ENCODE peak calls at places on chromosomes 11 and 22, in seven cellular contexts. F is A549, V is IMR-90, X is HCT116, E is H1, N is K562, H is GM12878. P is an unnamed sample.

GRCh38 chr11:119810478-119811232 is 81.7 kb upstream of the NECTIN1 start:
- DNase-seq in X (no peak), H (no peak), N (no peak), E (no peak), F (no peak), V (no peak), P (no peak)

GRCh38 chr11:45273509-45273908 is 12.6 kb downstream of the SYT13 start:
- DNase-seq in F (no peak), N (no peak), E (no peak), X (no peak), H (no peak), V (no peak), P (no peak)

GRCh38 chr22:22825213-22825593 is 62.4 kb upstream of the IGLL5 start:
- DNase-seq in E (no peak), F (no peak), V (no peak), N (no peak), H (no peak), X (no peak), P (no peak)

GRCh38 chr11:10304495-10305261 is at the start of gene ADM:
- DNase-seq in N (peak; percentile 62), F (peak; percentile 91), H (no peak), X (peak; percentile 91), V (peak; percentile 93), E (peak; percentile 87), P (peak; percentile 94)

GRCh38 chr11:5038336-5038735 is 8.0 kb upstream of the OR52J3 start:
- DNase-seq in E (no peak), N (no peak), H (no peak), V (no peak), F (no peak), X (no peak), P (no peak)

GRCh38 chr22:48960576-48960975 is 867.1 kb downstream of the BRD1 start:
- DNase-seq in E (no peak), X (no peak), N (no peak), F (no peak), V (no peak), H (no peak), P (no peak)

GRCh38 chr22:25368271-25368670 is 148.8 kb downstream of the CRYBB2 start:
- DNase-seq in N (no peak), H (no peak), X (no peak), F (no peak), V (peak; percentile 77), E (no peak), P (no peak)

GRCh38 chr22:33544707-33545106 is 375.6 kb downstream of the LARGE1 start:
- DNase-seq in X (no peak), N (no peak), V (peak; percentile 72), E (no peak), F (no peak), H (no peak), P (no peak)

GRCh38 chr11:65912840-65913239 is 6.0 kb downstream of the C11orf68 start:
- DNase-seq in E (no peak), X (no peak), N (no peak), F (peak; percentile 62), H (no peak), V (peak; percentile 91), P (no peak)

GRCh38 chr11:47393163-47394049 is 15.0 kb upstream of the SLC39A13 start:
- DNase-seq in N (peak; percentile 54), H (no peak), E (no peak), F (no peak), V (peak; percentile 88), X (no peak), P (no peak)

GRCh38 chr11:12088047-12088481 is 22.3 kb upstream of the MICAL2 start:
- DNase-seq in F (no peak), V (peak; percentile 77), H (no peak), E (no peak), X (no peak), N (peak; percentile 42), P (no peak)

GRCh38 chr11:65852508-65853248 is 5.3 kb downstream of the CFL1 start:
- DNase-seq in X (no peak), E (no peak), H (no peak), V (no peak), N (no peak), F (no peak), P (peak; percentile 36)

GRCh38 chr22:45199723-45200122 is 36.0 kb downstream of the NUP50 start:
- DNase-seq in H (no peak), E (no peak), V (no peak), N (no peak), X (no peak), F (no peak), P (peak; percentile 22)

GRCh38 chr22:45200230-45200629 is 36.5 kb downstream of the NUP50 start:
- DNase-seq in H (no peak), V (no peak), X (no peak), E (no peak), N (no peak), F (no peak), P (no peak)

GRCh38 chr22:45202333-45203149 is 38.2 kb downstream of the KIAA0930 start:
- DNase-seq in E (no peak), F (no peak), X (no peak), V (peak; percentile 32), N (no peak), H (no peak), P (no peak)

GRCh38 chr22:45201678-45202332 is 38.1 kb downstream of the NUP50 start:
- DNase-seq in V (peak; percentile 100), H (no peak), F (no peak), N (no peak), X (no peak), E (peak; percentile 37), P (no peak)

DNA sequence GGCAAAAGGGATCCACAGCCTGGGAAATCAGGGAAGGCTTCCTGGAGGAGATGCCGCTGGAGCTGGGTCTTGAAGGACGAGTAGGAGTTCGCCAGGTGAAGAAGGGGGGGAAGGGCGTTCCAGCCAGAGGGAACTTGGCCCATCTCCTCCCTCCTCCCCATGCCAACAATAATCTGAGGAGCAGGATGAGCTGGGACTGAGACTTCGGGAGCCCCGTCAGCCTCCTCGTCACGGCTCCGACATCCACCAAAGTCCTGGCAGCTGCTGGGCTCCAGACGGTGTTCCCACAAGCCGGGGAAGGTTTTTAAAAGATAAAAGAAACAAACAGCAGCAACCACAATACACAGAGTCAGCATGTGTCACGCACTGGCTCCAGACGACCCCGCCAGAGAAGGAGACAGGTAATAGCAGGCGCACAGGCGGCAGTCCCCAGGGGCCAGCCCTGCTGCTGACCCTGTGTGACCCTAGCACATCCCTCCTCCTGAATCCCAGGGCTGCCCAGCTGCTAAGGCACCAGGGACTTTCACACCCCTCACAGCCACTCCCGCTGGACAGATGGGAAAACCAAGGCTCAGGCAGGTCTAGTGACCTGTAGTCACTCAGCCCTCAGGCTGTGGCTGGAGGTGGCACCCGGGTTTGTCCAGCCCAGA is 37.3 kb downstream of the NUP50 start:
- DNase-seq in H (no peak), X (no peak), N (no peak), F (no peak), E (peak; percentile 45), V (peak; percentile 98), P (peak; percentile 27)
- TF ChIP-seq RAD21 in H (no peak), X (no peak), N (no peak), F (no peak), E (no peak), V (peak; percentile 26), P (no peak)

DNA sequence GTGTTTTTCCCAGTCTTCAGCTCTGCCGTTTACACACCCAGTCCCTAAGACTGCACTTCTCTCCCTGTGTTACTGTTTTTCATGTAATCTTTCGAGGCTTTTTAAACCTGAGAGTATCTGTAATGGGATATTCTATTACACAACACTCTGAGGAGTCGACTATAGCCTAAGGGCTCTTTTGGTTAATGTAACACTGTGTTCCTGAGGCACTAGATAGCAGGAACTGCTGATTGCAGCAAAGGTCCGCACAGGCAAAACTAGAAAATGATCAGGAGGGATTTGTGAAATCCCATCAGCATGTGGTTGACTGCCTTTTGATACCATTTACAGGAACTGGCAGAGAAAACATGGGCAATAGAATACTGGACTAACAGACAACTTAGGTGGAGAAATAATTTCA is 512.3 kb upstream of the RAG2 start:
- DNase-seq in H (no peak), E (no peak), X (no peak), V (no peak), N (no peak), F (no peak), P (no peak)
- TF ChIP-seq RAD21 in H (no peak), E (no peak), X (no peak), V (no peak), N (no peak), F (no peak), P (no peak)

DNA sequence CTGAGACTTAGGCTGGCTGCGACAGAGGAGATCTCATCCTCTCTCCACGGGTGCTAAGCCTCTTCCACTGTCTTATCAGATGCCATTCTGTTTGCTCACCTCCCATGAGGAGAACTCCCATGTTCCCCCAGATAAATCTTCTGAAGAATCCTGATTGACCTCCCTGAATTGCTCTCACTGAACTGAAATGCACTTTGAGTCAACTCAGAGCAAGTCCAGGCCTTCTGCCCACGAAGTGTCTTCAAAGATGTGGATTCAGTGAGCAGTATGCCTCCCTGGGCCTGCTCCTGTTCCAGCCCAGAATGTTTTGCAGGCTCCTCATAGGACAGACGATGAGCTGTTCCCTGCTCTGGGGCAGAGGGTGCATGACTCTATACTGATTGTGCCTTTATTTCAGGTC is 17.4 kb downstream of the TUB start:
- DNase-seq in V (peak; percentile 77), E (no peak), H (no peak), N (no peak), F (no peak), X (no peak), P (no peak)
- TF ChIP-seq RAD21 in V (no peak), E (no peak), H (no peak), N (no peak), F (no peak), X (no peak), P (no peak)

DNA sequence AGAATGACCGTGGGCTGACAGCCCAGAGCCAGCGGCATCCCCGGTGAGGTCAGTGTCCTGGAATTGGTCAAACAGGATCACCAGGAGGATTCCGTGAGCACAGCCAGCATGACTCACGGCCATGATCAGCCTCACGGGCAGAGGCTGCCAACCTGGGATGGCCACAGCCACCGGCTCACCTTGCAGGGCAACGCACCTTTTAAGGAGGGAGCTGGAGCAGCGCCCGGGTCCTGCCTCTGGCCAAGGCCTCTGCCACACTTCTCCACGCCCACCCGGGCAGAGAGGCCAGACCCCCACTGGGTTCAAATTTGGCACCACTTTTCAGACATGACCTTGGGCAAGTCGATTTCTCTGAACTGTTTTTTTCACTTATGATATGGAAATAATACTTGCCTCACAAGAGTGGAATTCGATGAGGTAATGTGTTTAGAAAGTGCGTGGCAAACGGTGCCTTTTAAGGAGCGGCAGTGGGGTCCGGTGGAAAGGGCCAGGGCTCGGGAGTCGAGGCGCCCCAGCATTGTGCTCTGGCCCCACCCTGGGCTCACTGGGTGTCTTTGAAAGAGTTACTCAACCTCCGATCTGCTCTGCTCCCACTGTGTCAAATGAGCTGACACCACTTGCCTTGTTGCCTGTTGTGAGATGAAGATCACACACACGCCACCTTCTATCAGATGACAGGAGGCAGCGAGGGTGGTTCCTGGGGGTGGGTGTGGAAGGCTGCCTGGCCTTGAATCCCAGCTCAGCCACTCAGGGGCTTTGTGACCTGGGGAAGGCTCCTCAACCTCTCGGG is 16.0 kb downstream of the TXN2 start:
- DNase-seq in F (peak; percentile 75), H (no peak), X (peak; percentile 86), N (no peak), E (no peak), V (peak; percentile 93), P (no peak)
- TF ChIP-seq RAD21 in F (no peak), H (no peak), X (peak; percentile 29), N (no peak), E (no peak), V (no peak), P (no peak)

DNA sequence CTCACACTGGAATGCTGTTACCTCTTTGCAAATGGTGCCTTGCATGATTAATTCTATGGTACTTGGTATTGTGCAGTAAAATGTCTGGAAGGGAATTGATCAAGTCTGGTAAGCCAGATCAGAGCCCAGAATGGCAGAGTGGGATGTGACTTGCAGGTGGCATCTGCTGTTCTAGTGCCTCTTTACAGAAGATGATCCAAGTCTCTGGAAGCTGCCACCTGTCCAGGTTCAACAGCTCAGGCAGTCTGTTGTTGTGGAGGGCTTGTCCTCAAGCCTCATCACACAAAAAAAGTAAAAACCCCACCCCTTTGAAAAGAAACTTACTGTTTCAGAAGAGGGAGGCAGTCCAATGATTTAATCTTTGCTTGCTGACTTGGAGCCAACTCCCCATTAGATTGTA is 17.0 kb downstream of the ZNRF3 start:
- DNase-seq in F (no peak), H (no peak), V (no peak), X (no peak), N (no peak), E (no peak), P (no peak)
- TF ChIP-seq RAD21 in F (no peak), H (no peak), V (no peak), X (no peak), N (no peak), E (no peak), P (no peak)

P was measured in SK-N-SH.